ENCODE peak calls at places on chromosomes 2 and 18, in five cellular contexts. W, F, V, Z and B are unnamed samples.

GRCh38 chr2:109069430-109070194 is 59.4 kb upstream of the SH3RF3 start:
- DNase-seq in Z (no peak), V (no peak), W (no peak), F (no peak), B (no peak)

GRCh38 chr2:112831956-112832567 is 4.5 kb downstream of the IL1B start:
- DNase-seq in F (no peak), V (no peak), W (no peak), Z (peak), B (no peak)

GRCh38 chr2:221572821-221573429 is 821 bp upstream of the EPHA4 start:
- DNase-seq in F (peak), Z (peak), W (peak), V (peak), B (no peak)

GRCh38 chr2:149877913-149878312 is 290.3 kb upstream of the MMADHC start:
- DNase-seq in W (no peak), Z (no peak), V (no peak), F (peak), B (no peak)

GRCh38 chr18:79924814-79925655 is 26.4 kb downstream of the SLC66A2 start:
- DNase-seq in V (no peak), W (no peak), F (no peak), Z (no peak), B (peak)

GRCh38 chr2:205769494-205769848 is 87.2 kb downstream of the NRP2 start:
- DNase-seq in W (no peak), Z (no peak), V (peak), F (peak), B (no peak)

GRCh38 chr2:229980440-229981184 is 58.3 kb downstream of the FBXO36 start:
- DNase-seq in F (peak), W (peak), Z (peak), V (peak), B (peak)

GRCh38 chr2:28958689-28959088 is 22.4 kb upstream of the TOGARAM2 start:
- DNase-seq in V (peak), Z (peak), F (peak), W (peak), B (no peak)

GRCh38 chr2:220555961-220556360 is 928.5 kb downstream of the SLC4A3 start:
- DNase-seq in Z (no peak), V (no peak), W (no peak), F (peak), B (no peak)

GRCh38 chr2:26666671-26667070 is 25.5 kb upstream of the CIB4 start:
- DNase-seq in V (no peak), Z (no peak), W (no peak), F (peak), B (no peak)

GRCh38 chr18:33051397-33051796 is 278.6 kb upstream of the KLHL14 start:
- DNase-seq in Z (no peak), W (no peak), F (no peak), V (no peak), B (no peak)

DNA sequence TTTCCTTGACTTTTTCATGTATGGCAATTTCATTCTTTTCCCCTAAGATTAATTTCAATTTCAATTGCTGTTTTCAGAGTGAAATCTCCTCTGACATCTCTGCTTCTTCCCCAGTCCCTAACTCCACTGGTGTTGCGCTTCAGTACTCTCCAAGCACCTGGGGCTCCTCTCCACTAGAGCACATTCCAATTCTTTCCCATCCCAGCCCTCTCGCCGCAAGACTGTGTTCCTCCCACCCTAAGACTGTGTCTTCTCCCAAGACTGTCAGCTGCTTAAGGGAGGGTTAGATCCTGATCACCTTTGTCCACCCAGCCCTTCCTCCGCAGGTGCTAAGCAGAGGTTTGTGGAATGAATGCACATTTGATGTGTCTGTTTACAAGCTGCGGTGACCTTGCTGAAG is 255.7 kb upstream of the CCDC68 start:
- DNase-seq in F (no peak), W (no peak), Z (no peak), V (no peak), B (no peak)
- TF ChIP-seq CTCF in F (no peak), W (no peak), Z (no peak), V (no peak), B (no peak)

GRCh38 chr2:195404650-195405049 is 252.4 kb upstream of the SLC39A10 start:
- DNase-seq in V (no peak), W (no peak), Z (no peak), F (no peak), B (no peak)
- TF ChIP-seq CTCF in V (no peak), W (no peak), Z (no peak), F (peak), B (no peak)

GRCh38 chr2:98927059-98927458 is 9.0 kb downstream of the CRACDL start:
- DNase-seq in W (no peak), Z (no peak), V (no peak), F (no peak), B (no peak)
- TF ChIP-seq CTCF in W (no peak), Z (no peak), V (no peak), F (no peak), B (no peak)

DNA sequence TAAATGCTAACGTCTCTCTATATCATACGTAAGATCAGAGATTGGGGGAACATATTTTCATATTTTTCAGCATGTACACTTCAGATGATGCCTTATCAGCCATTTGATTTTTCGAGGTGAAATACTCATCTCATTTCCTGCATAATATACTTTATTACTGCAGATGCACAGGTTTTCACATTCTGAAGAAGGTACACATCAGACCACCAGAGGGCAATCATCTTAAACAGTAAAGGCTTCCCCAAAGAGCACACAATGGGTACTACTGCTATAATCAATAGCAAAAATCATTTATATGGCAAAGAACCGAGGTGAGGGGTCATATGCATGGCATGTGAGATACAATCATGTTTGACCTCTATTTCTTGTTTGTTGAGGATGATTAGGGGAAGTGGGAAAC is 118.9 kb downstream of the EPB41L3 start:
- DNase-seq in W (no peak), V (peak), F (peak), Z (peak), B (no peak)
- TF ChIP-seq CTCF in W (peak), V (peak), F (peak), Z (peak), B (no peak)